ENCODE peak calls at places on chromosomes 3 and 15, in eight cellular contexts. One of them, this sample, is unnamed.

GRCh38 chr15:32987067-32987466 is 207.4 kb downstream of the FMN1 start:
- DNase-seq in ovary: no peak
- DNase-seq in astrocyte of the cerebellum: no peak
- DNase-seq in spleen: no peak
- DNase-seq in SJSA1: no peak
- DNase-seq in stomach: no peak
- DNase-seq in kidney: no peak
- DNase-seq in HCT116: no peak
- DNase-seq in this sample: no peak

GRCh38 chr3:140898340-140899180 is 43.1 kb upstream of the SLC25A36 start:
- DNase-seq in ovary: no peak
- DNase-seq in astrocyte of the cerebellum: peak
- DNase-seq in spleen: no peak
- DNase-seq in SJSA1: peak
- DNase-seq in stomach: no peak
- DNase-seq in kidney: no peak
- DNase-seq in HCT116: peak
- DNase-seq in this sample: no peak

GRCh38 chr3:159971311-159971710 is 17.3 kb upstream of the IL12A start:
- DNase-seq in ovary: no peak
- DNase-seq in astrocyte of the cerebellum: no peak
- DNase-seq in spleen: no peak
- DNase-seq in SJSA1: no peak
- DNase-seq in stomach: no peak
- DNase-seq in kidney: no peak
- DNase-seq in HCT116: no peak
- DNase-seq in this sample: no peak

GRCh38 chr15:72790302-72790955 is 6.9 kb upstream of the ADPGK start:
- DNase-seq in ovary: no peak
- DNase-seq in astrocyte of the cerebellum: no peak
- DNase-seq in spleen: no peak
- DNase-seq in SJSA1: peak
- DNase-seq in stomach: no peak
- DNase-seq in kidney: no peak
- DNase-seq in HCT116: no peak
- DNase-seq in this sample: no peak

GRCh38 chr3:193771736-193772135 is 178.7 kb downstream of the OPA1 start:
- DNase-seq in ovary: no peak
- DNase-seq in astrocyte of the cerebellum: no peak
- DNase-seq in spleen: no peak
- DNase-seq in SJSA1: no peak
- DNase-seq in stomach: no peak
- DNase-seq in kidney: no peak
- DNase-seq in HCT116: no peak
- DNase-seq in this sample: no peak

GRCh38 chr15:62209322-62209721 is 44.2 kb upstream of the C2CD4B start:
- DNase-seq in ovary: no peak
- DNase-seq in astrocyte of the cerebellum: no peak
- DNase-seq in spleen: no peak
- DNase-seq in SJSA1: no peak
- DNase-seq in stomach: peak
- DNase-seq in kidney: no peak
- DNase-seq in HCT116: no peak
- DNase-seq in this sample: no peak

GRCh38 chr3:29438580-29438979 is 157.7 kb downstream of the RBMS3 start:
- DNase-seq in ovary: no peak
- DNase-seq in astrocyte of the cerebellum: no peak
- DNase-seq in spleen: no peak
- DNase-seq in SJSA1: no peak
- DNase-seq in stomach: no peak
- DNase-seq in kidney: no peak
- DNase-seq in HCT116: no peak
- DNase-seq in this sample: no peak

GRCh38 chr3:42831321-42831713 is 22.1 kb downstream of the ACKR2 start:
- DNase-seq in ovary: peak
- DNase-seq in astrocyte of the cerebellum: no peak
- DNase-seq in spleen: peak
- DNase-seq in SJSA1: no peak
- DNase-seq in stomach: peak
- DNase-seq in kidney: peak
- DNase-seq in HCT116: peak
- DNase-seq in this sample: peak

GRCh38 chr3:193962986-193963683 is 172.8 kb upstream of the HES1 start:
- DNase-seq in ovary: no peak
- DNase-seq in astrocyte of the cerebellum: no peak
- DNase-seq in spleen: no peak
- DNase-seq in SJSA1: no peak
- DNase-seq in stomach: no peak
- DNase-seq in kidney: no peak
- DNase-seq in HCT116: no peak
- DNase-seq in this sample: no peak

GRCh38 chr15:70474682-70475438 is 288.5 kb downstream of the UACA start:
- DNase-seq in ovary: no peak
- DNase-seq in astrocyte of the cerebellum: peak
- DNase-seq in spleen: no peak
- DNase-seq in SJSA1: peak
- DNase-seq in stomach: peak
- DNase-seq in kidney: peak
- DNase-seq in HCT116: peak
- DNase-seq in this sample: no peak

GRCh38 chr3:4504340-4505261 is 11.5 kb downstream of the ITPR1 start:
- DNase-seq in ovary: peak
- DNase-seq in astrocyte of the cerebellum: no peak
- DNase-seq in spleen: no peak
- DNase-seq in SJSA1: no peak
- DNase-seq in stomach: no peak
- DNase-seq in kidney: no peak
- DNase-seq in HCT116: no peak
- DNase-seq in this sample: no peak

GRCh38 chr3:65633018-65633417 is 405.7 kb downstream of the MAGI1 start:
- DNase-seq in ovary: no peak
- DNase-seq in astrocyte of the cerebellum: no peak
- DNase-seq in spleen: no peak
- DNase-seq in SJSA1: no peak
- DNase-seq in stomach: no peak
- DNase-seq in kidney: no peak
- DNase-seq in HCT116: no peak
- DNase-seq in this sample: no peak

GRCh38 chr15:85551221-85551832 is 170.9 kb downstream of the AKAP13 start:
- DNase-seq in ovary: no peak
- DNase-seq in astrocyte of the cerebellum: no peak
- DNase-seq in spleen: no peak
- DNase-seq in SJSA1: no peak
- DNase-seq in stomach: no peak
- DNase-seq in kidney: no peak
- DNase-seq in HCT116: no peak
- DNase-seq in this sample: no peak

DNA sequence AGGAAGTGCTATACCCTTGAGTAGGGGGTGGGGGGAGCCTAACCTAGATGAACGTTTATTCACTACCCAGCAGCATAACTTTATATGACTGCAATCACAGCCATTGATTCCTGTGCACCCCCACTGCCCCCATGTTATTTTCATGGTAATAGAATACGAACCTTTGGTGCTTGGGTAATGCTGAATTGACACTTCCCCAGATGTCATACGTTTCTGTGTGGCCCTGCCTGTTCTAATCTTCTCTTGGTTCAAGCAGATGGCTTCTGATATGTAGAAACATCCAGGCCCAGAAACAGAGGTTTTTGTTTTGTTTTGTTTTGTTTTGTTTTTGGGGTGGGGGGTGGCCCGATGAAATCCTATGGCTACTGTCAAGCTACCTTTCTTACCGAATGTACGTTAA is 237.9 kb upstream of the TOPAZ1 start:
- DNase-seq in ovary: no peak
- DNase-seq in astrocyte of the cerebellum: no peak
- DNase-seq in spleen: no peak
- DNase-seq in SJSA1: no peak
- DNase-seq in stomach: no peak
- DNase-seq in kidney: no peak
- DNase-seq in HCT116: no peak
- DNase-seq in this sample: no peak
- H3K4me3 ChIP-seq in ovary: no peak
- H3K4me3 ChIP-seq in astrocyte of the cerebellum: no peak
- H3K4me3 ChIP-seq in spleen: no peak
- H3K4me3 ChIP-seq in SJSA1: no peak
- H3K4me3 ChIP-seq in stomach: no peak
- H3K4me3 ChIP-seq in kidney: no peak
- H3K4me3 ChIP-seq in HCT116: no peak
- H3K4me3 ChIP-seq in this sample: no peak

DNA sequence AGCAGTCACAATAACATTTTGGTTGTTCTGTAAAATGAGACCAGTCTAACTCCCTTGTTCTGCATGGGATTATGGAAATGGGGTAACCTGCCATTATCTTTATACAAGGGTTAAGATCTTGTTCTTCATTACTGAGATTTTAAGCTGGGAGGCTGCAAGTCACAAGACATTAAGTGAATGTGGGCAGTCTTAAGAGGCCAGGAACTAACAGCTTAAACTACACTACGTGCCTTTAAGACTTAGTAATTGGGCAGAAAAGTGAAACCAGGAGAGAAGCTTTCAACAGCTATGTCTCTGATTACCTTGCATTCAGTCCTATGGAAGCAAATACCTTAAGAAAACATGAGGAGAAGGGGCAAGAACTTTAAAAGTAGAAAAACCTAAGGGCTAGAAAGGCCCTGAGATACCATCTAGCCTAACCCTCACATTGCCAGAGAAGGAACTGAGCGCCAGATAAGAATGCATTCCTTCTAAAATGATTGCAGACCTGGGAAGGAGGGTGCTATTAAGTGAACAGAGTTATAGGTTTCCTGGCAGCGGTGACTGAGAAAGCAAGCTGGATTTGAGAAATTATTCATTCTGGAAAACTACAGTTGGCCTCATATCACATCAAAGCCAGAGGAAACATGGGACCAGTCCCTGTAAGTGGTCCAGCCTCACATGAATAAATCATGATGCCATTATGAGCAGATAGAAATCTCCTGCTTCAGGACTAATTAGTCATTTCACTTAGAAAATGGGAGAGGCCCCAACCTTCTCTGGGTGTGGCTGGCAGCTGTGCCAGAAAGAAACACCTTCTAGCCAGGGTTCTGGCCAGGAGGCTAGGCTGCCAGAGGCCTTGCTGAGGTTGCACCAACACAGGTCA is 32.9 kb downstream of the DAPK2 start:
- DNase-seq in ovary: no peak
- DNase-seq in astrocyte of the cerebellum: no peak
- DNase-seq in spleen: no peak
- DNase-seq in SJSA1: no peak
- DNase-seq in stomach: peak
- DNase-seq in kidney: no peak
- DNase-seq in HCT116: no peak
- DNase-seq in this sample: no peak
- H3K4me3 ChIP-seq in ovary: no peak
- H3K4me3 ChIP-seq in astrocyte of the cerebellum: no peak
- H3K4me3 ChIP-seq in spleen: no peak
- H3K4me3 ChIP-seq in SJSA1: no peak
- H3K4me3 ChIP-seq in stomach: no peak
- H3K4me3 ChIP-seq in kidney: no peak
- H3K4me3 ChIP-seq in HCT116: no peak
- H3K4me3 ChIP-seq in this sample: no peak

DNA sequence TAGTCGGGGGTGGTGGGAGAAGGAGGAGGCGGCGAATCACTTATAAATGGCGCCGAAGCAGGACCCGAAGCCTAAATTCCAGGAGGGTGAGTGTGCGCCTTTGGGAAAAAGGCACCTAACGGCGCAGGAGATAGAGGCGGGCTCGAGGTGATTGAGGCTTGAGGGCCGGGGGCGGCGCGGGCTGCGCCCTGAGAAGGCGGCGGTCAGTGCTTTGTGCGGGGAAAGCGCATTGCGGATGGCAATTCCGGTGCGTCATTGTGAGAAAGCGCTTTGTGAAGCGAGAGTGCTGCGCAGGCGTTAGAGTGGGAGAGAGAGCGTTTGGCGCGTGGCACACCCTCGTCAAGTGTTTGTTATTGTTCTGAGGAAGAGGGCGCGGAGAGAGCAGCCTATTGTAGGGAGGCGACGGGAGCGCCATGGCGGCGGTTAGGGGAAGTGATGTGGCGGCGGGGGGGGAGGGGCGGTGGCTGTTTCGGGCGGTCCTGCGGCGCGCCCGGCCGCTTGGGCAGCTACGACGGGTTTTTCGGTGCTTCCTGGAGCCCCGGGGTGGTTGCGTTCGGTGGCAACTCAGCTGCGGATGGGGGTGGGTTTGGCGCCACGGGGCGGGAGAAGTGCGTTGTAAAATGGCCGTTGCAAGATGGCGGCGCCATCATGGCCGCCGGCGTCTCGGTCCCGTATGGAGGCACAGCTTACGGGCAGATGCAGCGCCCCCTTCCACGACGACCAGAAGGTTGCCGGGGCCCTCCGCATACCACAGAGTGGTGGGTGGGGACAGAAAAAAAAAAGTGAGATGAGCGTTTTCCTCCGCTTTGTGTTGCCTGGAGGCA is 494 bp downstream of the MORF4L1 start:
- DNase-seq in ovary: peak
- DNase-seq in astrocyte of the cerebellum: peak
- DNase-seq in spleen: peak
- DNase-seq in SJSA1: peak
- DNase-seq in stomach: peak
- DNase-seq in kidney: peak
- DNase-seq in HCT116: peak
- DNase-seq in this sample: peak
- H3K4me3 ChIP-seq in ovary: peak
- H3K4me3 ChIP-seq in astrocyte of the cerebellum: peak
- H3K4me3 ChIP-seq in spleen: peak
- H3K4me3 ChIP-seq in SJSA1: peak
- H3K4me3 ChIP-seq in stomach: peak
- H3K4me3 ChIP-seq in kidney: peak
- H3K4me3 ChIP-seq in HCT116: peak
- H3K4me3 ChIP-seq in this sample: peak

GRCh38 chr15:28025413-28025812 is 73.7 kb downstream of the OCA2 start:
- DNase-seq in ovary: no peak
- DNase-seq in astrocyte of the cerebellum: no peak
- DNase-seq in spleen: no peak
- DNase-seq in SJSA1: no peak
- DNase-seq in stomach: no peak
- DNase-seq in kidney: no peak
- DNase-seq in HCT116: no peak
- DNase-seq in this sample: no peak

GRCh38 chr15:28024889-28025250 is 74.2 kb downstream of the OCA2 start:
- DNase-seq in ovary: no peak
- DNase-seq in astrocyte of the cerebellum: no peak
- DNase-seq in spleen: no peak
- DNase-seq in SJSA1: no peak
- DNase-seq in stomach: no peak
- DNase-seq in kidney: no peak
- DNase-seq in HCT116: no peak
- DNase-seq in this sample: no peak

GRCh38 chr15:28027714-28028076 is 71.4 kb downstream of the OCA2 start:
- DNase-seq in ovary: no peak
- DNase-seq in astrocyte of the cerebellum: no peak
- DNase-seq in spleen: no peak
- DNase-seq in SJSA1: no peak
- DNase-seq in stomach: no peak
- DNase-seq in kidney: no peak
- DNase-seq in HCT116: no peak
- DNase-seq in this sample: no peak

GRCh38 chr15:28026221-28026620 is 72.9 kb downstream of the OCA2 start:
- DNase-seq in ovary: no peak
- DNase-seq in astrocyte of the cerebellum: no peak
- DNase-seq in spleen: no peak
- DNase-seq in SJSA1: no peak
- DNase-seq in stomach: no peak
- DNase-seq in kidney: no peak
- DNase-seq in HCT116: no peak
- DNase-seq in this sample: no peak

GRCh38 chr15:28026764-28027713 is 72.1 kb downstream of the OCA2 start:
- DNase-seq in ovary: no peak
- DNase-seq in astrocyte of the cerebellum: no peak
- DNase-seq in spleen: no peak
- DNase-seq in SJSA1: no peak
- DNase-seq in stomach: no peak
- DNase-seq in kidney: no peak
- DNase-seq in HCT116: no peak
- DNase-seq in this sample: no peak
- H3K4me3 ChIP-seq in ovary: no peak
- H3K4me3 ChIP-seq in astrocyte of the cerebellum: no peak
- H3K4me3 ChIP-seq in spleen: no peak
- H3K4me3 ChIP-seq in SJSA1: no peak
- H3K4me3 ChIP-seq in stomach: no peak
- H3K4me3 ChIP-seq in kidney: no peak
- H3K4me3 ChIP-seq in HCT116: no peak
- H3K4me3 ChIP-seq in this sample: no peak

This sample was measured in iPS DF 6.9.